ENCODE peak calls at places on chromosome 14, in eight cellular contexts. Z is ovary; R is lower lobe of right lung; H is PC-9; T is cardiac muscle cell; S is CD4-positive, alpha-beta memory T cell; P is neuronal stem cell; N is mucosa of descending colon. Q is an unnamed sample.

GRCh38 chr14:74816124-74816523 is 53.0 kb downstream of the YLPM1 start:
- DNase-seq in P (no peak), Z (no peak), T (no peak), N (no peak), S (no peak), H (no peak), R (no peak), Q (no peak)

GRCh38 chr14:64943556-64943955 is 1.0 kb upstream of the GPX2 start:
- DNase-seq in N (no peak), T (no peak), R (no peak), P (no peak), H (no peak), Z (no peak), S (no peak), Q (no peak)

GRCh38 chr14:99611639-99612038 is 7.6 kb upstream of the CCDC85C start:
- DNase-seq in Z (no peak), R (no peak), N (no peak), H (no peak), S (no peak), T (no peak), P (no peak), Q (no peak)

GRCh38 chr14:69105326-69105725 is 47.6 kb downstream of the DCAF5 start:
- DNase-seq in N (no peak), H (no peak), S (no peak), P (no peak), R (no peak), T (no peak), Z (no peak), Q (no peak)

GRCh38 chr14:24630872-24631477 is 3.0 kb downstream of the GZMB start:
- DNase-seq in S (no peak), H (no peak), P (no peak), Z (no peak), T (no peak), R (no peak), N (no peak), Q (peak; percentile 15)

GRCh38 chr14:64611358-64612020 is 61.7 kb downstream of the PPP1R36 start:
- DNase-seq in Z (no peak), N (no peak), S (no peak), P (no peak), T (no peak), R (no peak), H (no peak), Q (no peak)

GRCh38 chr14:47227051-47227600 is 448.3 kb downstream of the MDGA2 start:
- DNase-seq in S (no peak), P (no peak), N (no peak), R (no peak), Z (no peak), T (no peak), H (no peak), Q (no peak)

GRCh38 chr14:55746533-55746932 is 166.5 kb downstream of the KTN1 start:
- DNase-seq in S (no peak), N (no peak), T (no peak), R (no peak), H (no peak), Z (no peak), P (no peak), Q (peak; percentile 64)

GRCh38 chr14:25042362-25043299 is 7.3 kb downstream of the STXBP6 start:
- DNase-seq in Z (no peak), N (no peak), H (no peak), S (no peak), P (peak; percentile 24), R (no peak), T (peak; percentile 38), Q (peak; percentile 79)

GRCh38 chr14:51014086-51014485 is 69.8 kb upstream of the PYGL start:
- DNase-seq in R (no peak), H (no peak), Z (no peak), S (no peak), P (no peak), N (no peak), T (no peak), Q (peak; percentile 46)

GRCh38 chr14:90674043-90674670 is 142.1 kb downstream of the TTC7B start:
- DNase-seq in Z (no peak), R (no peak), N (no peak), H (no peak), S (no peak), T (no peak), P (no peak), Q (no peak)

GRCh38 chr14:60736494-60736893 is 1.9 kb downstream of the MNAT1 start:
- DNase-seq in S (no peak), N (no peak), T (peak; percentile 5), P (no peak), R (no peak), Z (no peak), H (peak; percentile 10), Q (peak; percentile 8)

GRCh38 chr14:50762931-50763300 is 68.0 kb downstream of the NIN start:
- DNase-seq in N (no peak), H (no peak), T (no peak), Z (no peak), R (no peak), S (no peak), P (no peak), Q (no peak)

GRCh38 chr14:54674342-54674741 is 107.4 kb downstream of the SAMD4A start:
- DNase-seq in N (no peak), S (no peak), R (no peak), T (no peak), P (no peak), H (no peak), Z (no peak), Q (no peak)

GRCh38 chr14:77181124-77181602 is 435 bp upstream of the TMEM63C start:
- DNase-seq in Z (no peak), P (no peak), S (no peak), T (no peak), R (no peak), N (no peak), H (no peak), Q (no peak)

GRCh38 chr14:37931998-37932397 is 275.7 kb upstream of the SSTR1 start:
- DNase-seq in H (no peak), P (no peak), S (no peak), R (no peak), T (no peak), N (no peak), Z (no peak), Q (no peak)

GRCh38 chr14:42057176-42057575 is 450.5 kb downstream of the LRFN5 start:
- DNase-seq in H (no peak), S (no peak), Z (no peak), T (no peak), P (no peak), N (no peak), R (no peak), Q (peak; percentile 24)

GRCh38 chr14:106733771-106734170 is 1207.4 kb downstream of the TMEM121 start:
- DNase-seq in T (no peak), Z (no peak), H (no peak), N (no peak), R (no peak), P (no peak), S (no peak), Q (no peak)

GRCh38 chr14:106738075-106738474 is 1211.7 kb downstream of the TMEM121 start:
- DNase-seq in N (no peak), P (no peak), H (no peak), Z (no peak), S (no peak), T (no peak), R (no peak), Q (no peak)

DNA sequence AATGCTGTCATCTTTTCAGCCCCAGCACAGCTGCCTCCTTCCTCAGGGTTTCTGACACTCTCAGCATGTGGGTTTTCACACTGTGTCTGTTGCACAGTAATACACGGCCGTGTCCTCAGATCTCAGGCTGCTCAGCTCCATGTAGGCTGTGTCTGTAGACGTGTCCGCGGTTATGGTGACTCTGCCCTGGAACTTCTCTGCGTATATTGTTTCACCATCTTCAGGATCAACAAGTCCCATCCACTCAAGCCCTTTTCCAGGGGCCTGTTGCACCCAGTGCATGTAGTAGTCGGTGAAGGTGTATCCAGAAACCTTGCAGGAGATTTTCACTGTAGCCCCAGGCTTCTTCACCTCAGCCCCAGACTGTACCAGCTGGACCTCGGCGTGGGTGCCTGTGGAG is 1210.6 kb downstream of the TMEM121 start:
- DNase-seq in H (no peak), N (no peak), T (no peak), S (no peak), R (no peak), P (no peak), Z (no peak), Q (no peak)
- H3K9me3 ChIP-seq in H (no peaks in the 10 kb centered on the region), N (no peaks in the 10 kb centered on the region), T (no peaks in the 10 kb centered on the region), S (no peaks in the 10 kb centered on the region), R (no peaks in the 10 kb centered on the region), P (no peaks in the 10 kb centered on the region), Z (no peaks in the 10 kb centered on the region), Q (no peaks in the 10 kb centered on the region)

GRCh38 chr14:106380740-106381139 is 854.4 kb downstream of the TMEM121 start:
- DNase-seq in R (no peak), S (no peak), H (no peak), Z (no peak), N (no peak), P (no peak), T (no peak), Q (no peak)
- H3K9me3 ChIP-seq in R (no peaks in the 10 kb centered on the region), S (no peaks in the 10 kb centered on the region), H (no peaks in the 10 kb centered on the region), Z (no peaks in the 10 kb centered on the region), N (no peaks in the 10 kb centered on the region), P (peaks cover 22% of the 10 kb centered on the region), T (no peaks in the 10 kb centered on the region), Q (no peaks in the 10 kb centered on the region)

GRCh38 chr14:87993485-87993809 is 465 bp upstream of the GALC start:
- DNase-seq in P (no peak), T (no peak), N (no peak), H (no peak), Z (no peak), S (no peak), R (no peak), Q (no peak)
- H3K9me3 ChIP-seq in P (no peaks in the 10 kb centered on the region), T (no peaks in the 10 kb centered on the region), N (no peaks in the 10 kb centered on the region), H (no peaks in the 10 kb centered on the region), Z (no peaks in the 10 kb centered on the region), S (no peaks in the 10 kb centered on the region), R (no peaks in the 10 kb centered on the region), Q (no peaks in the 10 kb centered on the region)

GRCh38 chr14:28671425-28671824 is 95.2 kb upstream of the FOXG1 start:
- DNase-seq in T (no peak), Z (no peak), P (no peak), H (no peak), R (no peak), S (no peak), N (no peak), Q (no peak)
- H3K9me3 ChIP-seq in T (no peaks in the 10 kb centered on the region), Z (no peaks in the 10 kb centered on the region), P (no peaks in the 10 kb centered on the region), H (no peaks in the 10 kb centered on the region), R (no peaks in the 10 kb centered on the region), S (no peaks in the 10 kb centered on the region), N (no peaks in the 10 kb centered on the region), Q (no peaks in the 10 kb centered on the region)

GRCh38 chr14:97074860-97075259 is 277.7 kb downstream of the VRK1 start:
- DNase-seq in H (no peak), N (no peak), T (no peak), P (no peak), S (no peak), R (no peak), Z (no peak), Q (no peak)
- H3K9me3 ChIP-seq in H (no peaks in the 10 kb centered on the region), N (no peaks in the 10 kb centered on the region), T (no peaks in the 10 kb centered on the region), P (no peaks in the 10 kb centered on the region), S (no peaks in the 10 kb centered on the region), R (no peaks in the 10 kb centered on the region), Z (no peaks in the 10 kb centered on the region), Q (no peaks in the 10 kb centered on the region)

DNA sequence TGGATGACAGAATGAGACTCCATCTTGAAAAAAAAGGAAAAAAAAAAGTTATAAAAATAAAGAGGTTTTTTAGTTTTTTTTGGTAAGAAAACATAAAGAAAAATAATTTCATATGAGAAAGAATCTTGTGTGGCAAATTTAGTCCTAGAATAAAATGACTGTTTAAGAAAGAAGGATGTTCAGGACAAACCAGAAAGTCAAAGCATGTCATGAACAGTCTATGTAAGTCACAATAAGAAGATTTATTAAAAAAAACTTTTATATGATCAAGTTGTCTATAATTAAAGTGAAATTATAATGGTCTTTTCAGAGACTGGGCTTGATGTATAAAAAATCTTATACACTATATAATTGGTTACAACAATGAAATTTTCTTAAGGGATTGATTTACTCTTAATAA is 68.1 kb upstream of the HECTD1 start:
- DNase-seq in T (no peak), P (no peak), S (no peak), Z (no peak), R (no peak), H (no peak), N (no peak), Q (no peak)
- H3K9me3 ChIP-seq in T (peaks cover 3% of the 10 kb centered on the region), P (peaks cover 5% of the 10 kb centered on the region), S (no peaks in the 10 kb centered on the region), Z (no peaks in the 10 kb centered on the region), R (peaks cover 9% of the 10 kb centered on the region), H (peaks cover 3% of the 10 kb centered on the region), N (peaks cover 19% of the 10 kb centered on the region), Q (no peaks in the 10 kb centered on the region)

Q was measured in hepatocyte.